ENCODE peak calls at places on chromosomes 13 and 19, in seven cellular contexts. E, Q, T, Z, I, H and V are unnamed samples.

GRCh38 chr13:92842145-92842544 is 384.5 kb upstream of the GPC6 start:
- DNase-seq in E (no peak), Q (no peak), T (no peak), Z (no peak), I (peak), H (no peak), V (no peak)

GRCh38 chr13:69324109-69324886 is 783.3 kb upstream of the ATXN8OS start:
- DNase-seq in E (no peak), Q (no peak), T (no peak), Z (no peak), I (no peak), H (no peak), V (peak)

GRCh38 chr13:114286808-114287207 is 5.4 kb downstream of the UPF3A start:
- DNase-seq in E (no peak), Q (no peak), T (no peak), Z (no peak), I (peak), H (no peak), V (no peak)

GRCh38 chr19:18364826-18365528 is 21.0 kb upstream of the GDF15 start:
- DNase-seq in E (peak), Q (peak), T (no peak), Z (no peak), I (peak), H (peak), V (peak)

GRCh38 chr13:52845334-52845761 is 3.1 kb downstream of the PCDH8 start:
- DNase-seq in E (no peak), Q (no peak), T (no peak), Z (no peak), I (no peak), H (no peak), V (peak)

GRCh38 chr19:33175886-33176669 is 18.1 kb upstream of the LRP3 start:
- DNase-seq in E (no peak), Q (no peak), T (no peak), Z (no peak), I (peak), H (no peak), V (peak)

GRCh38 chr13:54234607-54235006 is 1206.0 kb downstream of the OLFM4 start:
- DNase-seq in E (no peak), Q (no peak), T (no peak), Z (no peak), I (no peak), H (no peak), V (no peak)

GRCh38 chr19:38769635-38770211 is 3.6 kb downstream of the LGALS7 start:
- DNase-seq in E (peak), Q (peak), T (no peak), Z (peak), I (peak), H (peak), V (no peak)

GRCh38 chr13:98653471-98653985 is 76.6 kb upstream of the STK24 start:
- DNase-seq in E (peak), Q (peak), T (peak), Z (no peak), I (peak), H (peak), V (peak)

GRCh38 chr13:74056829-74057564 is 77.2 kb downstream of the KLF12 start:
- DNase-seq in E (no peak), Q (peak), T (no peak), Z (no peak), I (no peak), H (no peak), V (no peak)

GRCh38 chr19:2736550-2737190 is 3.1 kb downstream of the SLC39A3 start:
- DNase-seq in E (no peak), Q (no peak), T (no peak), Z (no peak), I (no peak), H (no peak), V (no peak)

GRCh38 chr13:108227651-108228272 is 9.6 kb downstream of the ABHD13 start:
- DNase-seq in E (no peak), Q (peak), T (no peak), Z (no peak), I (peak), H (no peak), V (peak)

GRCh38 chr13:37681295-37682032 is 82.9 kb upstream of the POSTN start:
- DNase-seq in E (no peak), Q (no peak), T (no peak), Z (no peak), I (peak), H (no peak), V (no peak)

GRCh38 chr19:49907745-49908446 is 11.2 kb upstream of the IL4I1 start:
- DNase-seq in E (no peak), Q (no peak), T (no peak), Z (no peak), I (no peak), H (no peak), V (no peak)

GRCh38 chr13:114134111-114134943 is 1.9 kb upstream of the RASA3 start:
- DNase-seq in E (no peak), Q (no peak), T (no peak), Z (no peak), I (no peak), H (no peak), V (peak)

GRCh38 chr13:48562296-48563066 is 29.6 kb upstream of the RCBTB2 start:
- DNase-seq in E (no peak), Q (no peak), T (no peak), Z (peak), I (no peak), H (no peak), V (peak)

GRCh38 chr19:49425922-49426592 is 869 bp downstream of the GFY start:
- DNase-seq in E (no peak), Q (no peak), T (peak), Z (no peak), I (no peak), H (no peak), V (peak)

GRCh38 chr13:26831336-26831908 is 70.8 kb upstream of the GPR12 start:
- DNase-seq in E (no peak), Q (no peak), T (no peak), Z (no peak), I (no peak), H (no peak), V (no peak)

GRCh38 chr19:31533114-31533513 is 183.9 kb upstream of the TSHZ3 start:
- DNase-seq in E (no peak), Q (no peak), T (no peak), Z (peak), I (no peak), H (no peak), V (peak)

GRCh38 chr13:43237616-43238015 is 214.2 kb downstream of the DNAJC15 start:
- DNase-seq in E (no peak), Q (no peak), T (no peak), Z (peak), I (no peak), H (no peak), V (no peak)

GRCh38 chr19:850979-851335 is 1.1 kb upstream of the ELANE start:
- DNase-seq in E (no peak), Q (no peak), T (no peak), Z (no peak), I (no peak), H (no peak), V (no peak)

GRCh38 chr13:27261376-27261775 is 9.3 kb upstream of the RASL11A start:
- DNase-seq in E (no peak), Q (no peak), T (no peak), Z (no peak), I (no peak), H (no peak), V (no peak)

GRCh38 chr13:82947121-82948077 is 934.9 kb downstream of the SLITRK1 start:
- DNase-seq in E (no peak), Q (no peak), T (no peak), Z (no peak), I (peak), H (no peak), V (no peak)

GRCh38 chr19:42519108-42519507 is 9.2 kb downstream of the CEACAM1 start:
- DNase-seq in E (no peak), Q (no peak), T (no peak), Z (peak), I (no peak), H (no peak), V (no peak)

GRCh38 chr19:41792513-41793413 is 3.6 kb upstream of the CEACAM3 start:
- DNase-seq in E (peak), Q (peak), T (peak), Z (no peak), I (peak), H (no peak), V (peak)

GRCh38 chr19:1618157-1619093 is 13.2 kb upstream of the UQCR11 start:
- DNase-seq in E (peak), Q (peak), T (peak), Z (no peak), I (no peak), H (no peak), V (peak)

GRCh38 chr19:16153582-16154336 is 10.3 kb downstream of the HSH2D start:
- DNase-seq in E (no peak), Q (no peak), T (no peak), Z (no peak), I (no peak), H (no peak), V (peak)

GRCh38 chr19:19860756-19861390 is 4.8 kb upstream of the ZNF253 start:
- DNase-seq in E (no peak), Q (peak), T (peak), Z (no peak), I (no peak), H (no peak), V (no peak)

GRCh38 chr19:49592486-49593232 is 1.7 kb downstream of the PRR12 start:
- DNase-seq in E (no peak), Q (peak), T (no peak), Z (no peak), I (no peak), H (no peak), V (peak)

GRCh38 chr19:1465191-1466016 is 13.6 kb downstream of the C19orf25 start:
- DNase-seq in E (peak), Q (peak), T (no peak), Z (no peak), I (peak), H (no peak), V (peak)

GRCh38 chr13:33206425-33206824 is 79.1 kb downstream of the STARD13 start:
- DNase-seq in E (no peak), Q (no peak), T (no peak), Z (peak), I (peak), H (no peak), V (no peak)

GRCh38 chr13:33205224-33205623 is 80.3 kb downstream of the STARD13 start:
- DNase-seq in E (no peak), Q (no peak), T (no peak), Z (no peak), I (no peak), H (no peak), V (no peak)

GRCh38 chr13:33202644-33203169 is 82.8 kb downstream of the STARD13 start:
- DNase-seq in E (no peak), Q (no peak), T (no peak), Z (no peak), I (no peak), H (no peak), V (peak)

GRCh38 chr13:33205804-33206221 is 79.7 kb downstream of the STARD13 start:
- DNase-seq in E (no peak), Q (peak), T (no peak), Z (peak), I (peak), H (no peak), V (no peak)

GRCh38 chr13:33204130-33204927 is 81.2 kb downstream of the STARD13 start:
- DNase-seq in E (no peak), Q (peak), T (no peak), Z (peak), I (peak), H (peak), V (no peak)
- TF ChIP-seq POLR2A in E (no peak), Q (no peak), T (no peak), Z (no peak), I (no peak), H (no peak), V (no peak)

GRCh38 chr19:8806661-8807060 is 25.4 kb downstream of the ZNF558 start:
- DNase-seq in E (no peak), Q (no peak), T (no peak), Z (no peak), I (no peak), H (no peak), V (no peak)

GRCh38 chr19:8815780-8816179 is 16.3 kb downstream of the ZNF558 start:
- DNase-seq in E (no peak), Q (no peak), T (no peak), Z (peak), I (no peak), H (no peak), V (no peak)

GRCh38 chr19:8814176-8814575 is 17.9 kb downstream of the ZNF558 start:
- DNase-seq in E (no peak), Q (no peak), T (no peak), Z (no peak), I (no peak), H (no peak), V (no peak)

DNA sequence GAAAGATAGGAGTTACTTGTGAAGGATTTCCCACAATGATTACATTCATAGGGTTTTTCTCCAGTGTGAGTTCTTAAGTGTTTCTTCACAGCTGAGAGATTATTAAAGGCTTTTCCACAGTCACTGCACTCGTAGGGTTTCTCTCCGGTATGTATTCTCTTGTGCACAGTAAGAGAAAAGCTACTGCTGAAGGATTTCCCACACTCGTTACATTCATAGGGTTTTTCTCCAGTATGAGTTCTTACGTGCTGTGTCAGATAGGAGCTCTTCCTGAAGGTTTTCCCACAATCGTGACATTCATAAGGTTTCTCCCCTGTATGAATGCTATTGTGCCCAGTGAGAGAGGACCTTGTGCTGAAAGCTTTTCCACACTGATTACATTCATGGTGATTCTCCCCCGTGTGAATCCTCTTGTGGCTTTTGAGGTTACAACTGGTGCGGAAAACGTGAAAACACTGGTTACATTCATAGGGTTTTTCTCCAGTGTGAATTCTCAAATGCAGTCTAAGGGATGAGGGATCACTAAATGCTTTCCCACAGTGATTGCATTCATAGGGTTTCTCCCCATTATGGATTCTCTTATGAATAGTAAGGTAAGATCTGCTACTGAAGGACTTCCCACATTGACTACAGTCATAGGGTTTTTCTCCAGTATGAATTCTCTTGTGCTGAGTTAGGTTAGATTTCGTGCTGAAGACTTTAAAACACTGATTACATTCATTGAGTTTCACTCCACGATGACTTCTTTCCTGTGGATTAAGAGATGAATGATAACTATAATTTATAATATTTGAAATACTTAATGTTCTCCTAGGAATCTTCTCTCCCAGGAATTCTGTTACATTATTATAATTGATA is 20.6 kb downstream of the ZNF558 start:
- DNase-seq in E (no peak), Q (no peak), T (no peak), Z (peak), I (peak), H (no peak), V (peak)
- H3K4me3 ChIP-seq in E (no peak), Q (no peak), T (peak), Z (no peak), I (no peak), H (no peak), V (no peak)

DNA sequence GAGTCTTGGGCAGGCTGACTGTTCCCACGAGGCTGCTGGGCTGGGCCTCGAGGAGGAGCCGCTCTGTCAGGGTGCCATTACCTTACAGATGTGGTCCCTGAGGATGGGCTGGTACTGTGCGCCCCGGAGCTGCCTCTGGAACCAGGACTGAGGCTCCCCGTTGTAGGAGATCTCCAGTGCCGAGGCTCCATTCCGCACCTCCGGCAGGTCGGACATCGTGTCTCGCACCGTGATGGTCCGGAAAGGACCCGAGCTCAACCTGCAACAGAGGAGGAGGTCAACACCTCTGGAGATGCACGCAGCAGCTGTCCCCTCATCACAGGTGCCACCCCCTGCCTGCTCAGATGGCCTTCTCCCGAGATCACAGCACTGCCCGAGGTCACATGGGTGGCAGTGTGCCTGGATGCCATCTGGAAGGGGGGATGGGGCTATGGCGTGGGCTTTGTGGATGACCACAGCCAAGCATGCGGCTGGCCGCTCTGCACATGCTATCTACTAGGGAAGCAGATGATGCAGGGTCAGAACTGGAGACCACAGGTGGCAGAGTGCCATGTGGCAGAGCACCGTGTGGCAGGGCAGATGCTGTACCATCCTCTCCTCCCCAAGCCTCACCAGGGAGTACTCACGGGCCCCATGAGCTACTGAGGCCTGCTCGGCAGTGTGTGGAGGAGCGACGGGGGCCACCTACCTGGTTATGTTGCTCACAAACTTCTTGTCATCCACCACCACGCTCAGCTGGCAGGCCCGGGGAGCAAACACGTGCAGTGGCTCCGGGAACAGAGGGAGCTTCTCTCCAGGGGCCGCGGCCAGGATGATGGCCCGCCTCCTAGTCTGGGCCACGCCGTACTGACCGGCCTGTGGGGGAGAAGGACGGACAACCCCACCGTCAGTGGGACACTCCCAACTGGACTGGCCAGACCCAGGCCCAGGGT is 18.3 kb upstream of the EIF3G start:
- DNase-seq in E (no peak), Q (peak), T (no peak), Z (no peak), I (no peak), H (no peak), V (no peak)
- TF ChIP-seq POLR2A in E (no peak), Q (no peak), T (no peak), Z (no peak), I (no peak), H (no peak), V (no peak)

DNA sequence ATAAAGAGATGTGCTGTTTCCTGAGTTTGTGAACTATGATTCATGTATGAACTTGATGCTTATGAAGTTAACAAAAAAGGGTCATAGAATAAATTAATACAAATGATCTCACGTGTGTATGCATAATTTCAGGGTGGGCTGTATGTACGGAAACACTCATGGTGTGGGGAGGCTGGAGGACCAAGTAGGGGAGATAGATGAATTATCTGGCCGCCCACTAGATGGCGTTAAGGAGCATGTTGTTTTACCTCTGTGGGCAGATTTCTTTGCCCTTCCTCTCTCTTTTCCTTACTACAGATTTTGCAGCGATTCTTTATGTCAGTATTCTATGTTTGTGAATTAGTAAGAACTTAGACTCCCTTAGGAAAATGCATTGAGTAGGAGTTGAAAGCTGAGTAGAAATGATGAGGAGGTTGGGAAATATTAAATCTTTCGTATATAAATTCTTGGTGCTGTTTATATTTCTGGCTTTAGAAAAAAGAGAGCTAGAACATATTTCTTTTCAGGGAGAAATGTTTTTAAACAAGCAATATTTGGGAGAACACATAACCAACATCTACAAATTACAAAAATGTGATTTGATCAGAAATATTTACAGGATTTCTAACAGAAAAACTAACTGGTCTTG is 47.4 kb upstream of the TMTC4 start:
- DNase-seq in E (no peak), Q (peak), T (no peak), Z (no peak), I (peak), H (no peak), V (peak)
- H3K4me3 ChIP-seq in E (no peak), Q (no peak), T (no peak), Z (no peak), I (no peak), H (no peak), V (no peak)

GRCh38 chr19:44891016-44891882 is at the start of gene TOMM40:
- DNase-seq in E (peak), Q (peak), T (no peak), Z (peak), I (peak), H (no peak), V (peak)
- TF ChIP-seq POLR2A in E (peak), Q (peak), T (peak), Z (peak), I (peak), H (no peak), V (peak)

GRCh38 chr19:55603581-55604292 is 1.7 kb upstream of the ZNF865 start:
- DNase-seq in E (no peak), Q (no peak), T (no peak), Z (no peak), I (no peak), H (no peak), V (no peak)
- H3K4me3 ChIP-seq in E (no peak), Q (no peak), T (peak), Z (peak), I (no peak), H (no peak), V (no peak)